ENCODE peak calls at places on chromosomes 3 and 15, in seven cellular contexts. One of them, this sample, is unnamed.

GRCh38 chr3:144821583-144821982 is 850.0 kb downstream of the DIPK2A start:
- DNase-seq in SK-N-SH: no peak
- DNase-seq in K562: no peak
- DNase-seq in GM12878: no peak
- DNase-seq in H1: no peak
- DNase-seq in IMR-90: peak
- DNase-seq in HepG2: no peak
- DNase-seq in this sample: no peak

GRCh38 chr15:76208084-76208785 is 103.0 kb downstream of the ETFA start:
- DNase-seq in GM12878: no peak
- DNase-seq in K562: no peak
- DNase-seq in IMR-90: no peak
- DNase-seq in HepG2: no peak
- DNase-seq in H1: no peak
- DNase-seq in SK-N-SH: peak
- DNase-seq in this sample: no peak

GRCh38 chr15:65937476-65937875 is 68.2 kb downstream of the RAB11A start:
- DNase-seq in SK-N-SH: peak
- DNase-seq in HepG2: no peak
- DNase-seq in IMR-90: peak
- DNase-seq in K562: peak
- DNase-seq in H1: no peak
- DNase-seq in GM12878: no peak
- DNase-seq in this sample: no peak

GRCh38 chr3:66483006-66483928 is 17.6 kb downstream of the LRIG1 start:
- DNase-seq in HepG2: no peak
- DNase-seq in IMR-90: peak
- DNase-seq in H1: no peak
- DNase-seq in GM12878: no peak
- DNase-seq in SK-N-SH: peak
- DNase-seq in K562: no peak
- DNase-seq in this sample: no peak

GRCh38 chr15:100438570-100438969 is 90.2 kb downstream of the CERS3 start:
- DNase-seq in K562: peak
- DNase-seq in H1: no peak
- DNase-seq in HepG2: no peak
- DNase-seq in GM12878: peak
- DNase-seq in IMR-90: no peak
- DNase-seq in SK-N-SH: peak
- DNase-seq in this sample: no peak

GRCh38 chr3:177382944-177383343 is 185.7 kb upstream of the TBL1XR1 start:
- DNase-seq in K562: no peak
- DNase-seq in SK-N-SH: no peak
- DNase-seq in IMR-90: no peak
- DNase-seq in H1: no peak
- DNase-seq in GM12878: no peak
- DNase-seq in HepG2: no peak
- DNase-seq in this sample: no peak

GRCh38 chr3:43198791-43199644 is 87.3 kb upstream of the SNRK start:
- DNase-seq in SK-N-SH: no peak
- DNase-seq in GM12878: no peak
- DNase-seq in H1: no peak
- DNase-seq in IMR-90: peak
- DNase-seq in HepG2: no peak
- DNase-seq in K562: no peak
- DNase-seq in this sample: no peak

GRCh38 chr3:32391643-32392529 is at the start of gene CMTM7:
- DNase-seq in GM12878: no peak
- DNase-seq in HepG2: peak
- DNase-seq in K562: peak
- DNase-seq in IMR-90: peak
- DNase-seq in SK-N-SH: peak
- DNase-seq in H1: peak
- DNase-seq in this sample: peak

GRCh38 chr3:58581328-58582091 is 4.3 kb upstream of the FAM107A start:
- DNase-seq in K562: no peak
- DNase-seq in HepG2: no peak
- DNase-seq in IMR-90: no peak
- DNase-seq in SK-N-SH: no peak
- DNase-seq in GM12878: no peak
- DNase-seq in H1: peak
- DNase-seq in this sample: no peak

GRCh38 chr3:108946292-108947290 is 7.1 kb downstream of the GUCA1C start:
- DNase-seq in K562: no peak
- DNase-seq in H1: no peak
- DNase-seq in HepG2: no peak
- DNase-seq in IMR-90: peak
- DNase-seq in SK-N-SH: no peak
- DNase-seq in GM12878: no peak
- DNase-seq in this sample: no peak
- TF ChIP-seq RFX5 in K562: no peak
- TF ChIP-seq RFX5 in H1: no peak
- TF ChIP-seq RFX5 in HepG2: no peak
- TF ChIP-seq RFX5 in IMR-90: no peak
- TF ChIP-seq RFX5 in SK-N-SH: no peak
- TF ChIP-seq RFX5 in GM12878: no peak
- TF ChIP-seq RFX5 in this sample: no peak

GRCh38 chr3:96488708-96489107 is 325.7 kb upstream of the EPHA6 start:
- DNase-seq in IMR-90: no peak
- DNase-seq in GM12878: no peak
- DNase-seq in K562: no peak
- DNase-seq in H1: no peak
- DNase-seq in HepG2: no peak
- DNase-seq in SK-N-SH: no peak
- DNase-seq in this sample: no peak
- TF ChIP-seq RFX5 in IMR-90: no peak
- TF ChIP-seq RFX5 in GM12878: no peak
- TF ChIP-seq RFX5 in K562: no peak
- TF ChIP-seq RFX5 in H1: no peak
- TF ChIP-seq RFX5 in HepG2: no peak
- TF ChIP-seq RFX5 in SK-N-SH: no peak
- TF ChIP-seq RFX5 in this sample: no peak

GRCh38 chr3:187103251-187103650 is 36.0 kb downstream of the RPL39L start:
- DNase-seq in K562: no peak
- DNase-seq in HepG2: no peak
- DNase-seq in GM12878: no peak
- DNase-seq in IMR-90: no peak
- DNase-seq in SK-N-SH: no peak
- DNase-seq in H1: no peak
- DNase-seq in this sample: no peak

GRCh38 chr3:187098925-187099512 is 40.3 kb downstream of the RPL39L start:
- DNase-seq in H1: no peak
- DNase-seq in SK-N-SH: no peak
- DNase-seq in IMR-90: peak
- DNase-seq in HepG2: no peak
- DNase-seq in GM12878: no peak
- DNase-seq in K562: peak
- DNase-seq in this sample: no peak

GRCh38 chr3:187102073-187102634 is 37.1 kb downstream of the RPL39L start:
- DNase-seq in SK-N-SH: no peak
- DNase-seq in GM12878: no peak
- DNase-seq in K562: no peak
- DNase-seq in H1: no peak
- DNase-seq in HepG2: no peak
- DNase-seq in IMR-90: peak
- DNase-seq in this sample: no peak

GRCh38 chr3:187104342-187104741 is 35.0 kb downstream of the RPL39L start:
- DNase-seq in HepG2: no peak
- DNase-seq in IMR-90: no peak
- DNase-seq in H1: no peak
- DNase-seq in GM12878: no peak
- DNase-seq in K562: no peak
- DNase-seq in SK-N-SH: no peak
- DNase-seq in this sample: no peak

DNA sequence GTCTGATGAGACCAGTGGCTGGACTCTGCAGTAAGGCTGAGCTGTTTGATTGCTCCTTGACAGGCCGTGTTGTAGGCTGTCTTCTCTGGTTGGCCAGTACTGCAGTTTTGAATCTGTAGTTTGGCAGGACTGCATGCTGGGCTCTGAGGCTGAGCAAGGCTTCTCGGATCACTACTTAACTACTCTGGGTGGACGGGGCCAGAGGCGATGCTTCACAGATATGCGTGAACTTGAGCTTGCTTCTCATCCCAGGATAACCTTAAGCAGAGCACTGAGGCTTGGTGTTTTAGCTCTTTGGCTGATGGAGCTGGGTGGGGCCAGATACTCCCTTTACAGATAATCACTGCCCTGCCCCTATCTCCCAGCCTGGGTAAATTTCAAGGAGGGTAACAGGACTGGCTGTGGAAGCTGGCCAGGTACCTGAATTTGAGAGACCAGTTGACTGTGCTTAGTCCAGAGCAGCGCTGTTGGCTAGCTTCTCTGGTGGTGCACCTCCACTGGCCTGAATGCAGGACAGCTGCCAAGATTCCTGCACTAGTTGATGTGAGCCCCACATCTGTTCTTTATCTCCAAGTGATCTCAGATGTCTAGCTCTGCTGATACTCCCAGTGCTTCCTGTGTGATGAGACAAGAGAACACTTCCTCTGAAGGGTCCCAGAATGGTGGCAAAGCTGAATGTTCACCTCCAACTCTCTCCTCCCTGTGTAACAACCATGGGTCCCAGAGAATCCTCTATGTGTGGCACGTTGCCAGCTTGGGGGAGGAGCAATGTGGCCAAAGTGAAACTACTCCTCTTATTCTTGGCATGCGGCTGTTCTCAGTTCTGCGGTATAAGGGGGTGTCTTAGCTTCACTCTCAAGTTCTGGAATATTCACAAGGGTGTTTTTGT is 37.9 kb downstream of the RPL39L start:
- DNase-seq in H1: no peak
- DNase-seq in GM12878: no peak
- DNase-seq in HepG2: peak
- DNase-seq in SK-N-SH: peak
- DNase-seq in IMR-90: peak
- DNase-seq in K562: peak
- DNase-seq in this sample: peak
- TF ChIP-seq RFX5 in H1: no peak
- TF ChIP-seq RFX5 in GM12878: no peak
- TF ChIP-seq RFX5 in HepG2: no peak
- TF ChIP-seq RFX5 in SK-N-SH: no peak
- TF ChIP-seq RFX5 in IMR-90: no peak
- TF ChIP-seq RFX5 in K562: no peak
- TF ChIP-seq RFX5 in this sample: no peak

DNA sequence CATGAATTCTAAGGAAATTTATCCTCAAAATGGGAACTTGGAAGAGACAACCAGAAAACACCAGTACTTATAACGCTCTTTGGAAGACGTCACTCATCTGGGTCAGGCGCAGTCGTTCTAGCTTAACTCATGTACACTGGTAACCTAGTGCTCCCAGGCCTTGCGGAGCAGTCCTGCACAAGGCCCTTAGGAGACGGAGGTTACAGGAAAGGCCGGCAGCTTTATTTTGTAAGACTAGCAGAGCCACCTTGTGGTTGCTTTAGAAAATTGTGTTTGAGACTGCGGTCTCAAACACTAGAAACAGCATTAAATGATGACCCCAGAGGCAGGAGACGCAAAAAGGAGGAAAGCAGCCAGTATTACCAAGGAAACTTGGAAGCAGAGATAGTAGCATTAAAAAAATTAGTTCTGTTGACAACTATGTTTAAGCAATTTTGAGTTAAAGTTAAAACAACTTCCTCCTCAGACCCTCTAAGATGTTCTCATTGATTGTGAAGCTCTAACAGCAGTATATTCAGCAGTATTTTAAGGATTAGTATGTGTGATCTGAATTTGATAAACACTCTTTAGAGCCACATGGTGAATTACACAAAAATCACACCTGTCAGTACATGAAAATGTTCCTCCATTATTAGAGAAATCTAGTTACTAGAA is 141.9 kb upstream of the C2CD4B start:
- DNase-seq in GM12878: no peak
- DNase-seq in H1: no peak
- DNase-seq in K562: peak
- DNase-seq in HepG2: peak
- DNase-seq in IMR-90: peak
- DNase-seq in SK-N-SH: peak
- DNase-seq in this sample: peak
- TF ChIP-seq RFX5 in GM12878: no peak
- TF ChIP-seq RFX5 in H1: no peak
- TF ChIP-seq RFX5 in K562: no peak
- TF ChIP-seq RFX5 in HepG2: no peak
- TF ChIP-seq RFX5 in IMR-90: no peak
- TF ChIP-seq RFX5 in SK-N-SH: no peak
- TF ChIP-seq RFX5 in this sample: no peak

GRCh38 chr3:195662-196061 is 901 bp upstream of the CHL1 start:
- DNase-seq in HepG2: no peak
- DNase-seq in H1: no peak
- DNase-seq in IMR-90: no peak
- DNase-seq in GM12878: no peak
- DNase-seq in K562: no peak
- DNase-seq in SK-N-SH: peak
- DNase-seq in this sample: no peak

GRCh38 chr3:196322-197153 is at the start of gene CHL1:
- DNase-seq in K562: no peak
- DNase-seq in HepG2: no peak
- DNase-seq in H1: peak
- DNase-seq in GM12878: no peak
- DNase-seq in IMR-90: no peak
- DNase-seq in SK-N-SH: peak
- DNase-seq in this sample: no peak

GRCh38 chr3:199815-200214 is 3.3 kb downstream of the CHL1 start:
- DNase-seq in H1: no peak
- DNase-seq in IMR-90: no peak
- DNase-seq in HepG2: no peak
- DNase-seq in K562: no peak
- DNase-seq in GM12878: no peak
- DNase-seq in SK-N-SH: no peak
- DNase-seq in this sample: no peak

GRCh38 chr3:197154-197855 is 742 bp downstream of the CHL1 start:
- DNase-seq in H1: peak
- DNase-seq in K562: no peak
- DNase-seq in HepG2: no peak
- DNase-seq in GM12878: no peak
- DNase-seq in SK-N-SH: peak
- DNase-seq in IMR-90: no peak
- DNase-seq in this sample: no peak

DNA sequence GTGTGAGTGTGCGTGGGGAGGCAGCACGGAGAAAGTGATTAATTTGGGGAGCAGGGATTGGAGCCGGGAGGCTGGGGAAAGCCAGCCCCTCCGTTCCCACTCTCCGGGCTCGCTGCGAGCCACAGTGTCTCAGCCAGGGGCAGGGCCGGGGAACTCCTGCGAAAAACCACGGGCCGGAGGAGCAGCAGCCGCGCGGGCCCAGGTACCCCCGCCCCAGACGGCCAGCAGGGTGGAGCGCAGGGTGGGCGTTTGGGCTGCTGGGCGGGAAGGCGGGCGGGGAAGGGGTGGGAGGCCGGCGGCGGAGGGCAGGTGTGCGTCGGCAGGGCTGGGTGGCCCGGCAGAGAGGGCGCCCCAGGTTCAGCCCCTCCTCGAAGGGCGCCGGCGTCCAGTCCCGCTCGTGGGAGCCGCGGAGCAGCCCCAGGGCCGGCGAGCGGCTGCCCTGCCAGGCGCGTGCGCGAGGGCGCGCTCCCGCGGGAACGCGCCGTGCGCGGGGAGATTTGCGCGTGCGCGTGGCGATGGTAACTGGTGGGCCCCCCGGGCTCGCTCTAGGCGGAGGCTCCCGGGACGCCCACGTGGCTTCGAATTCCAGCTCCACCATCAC is 1.4 kb downstream of the CHL1 start:
- DNase-seq in GM12878: no peak
- DNase-seq in K562: no peak
- DNase-seq in IMR-90: no peak
- DNase-seq in H1: peak
- DNase-seq in HepG2: no peak
- DNase-seq in SK-N-SH: peak
- DNase-seq in this sample: peak
- TF ChIP-seq RFX5 in GM12878: no peak
- TF ChIP-seq RFX5 in K562: no peak
- TF ChIP-seq RFX5 in IMR-90: no peak
- TF ChIP-seq RFX5 in H1: no peak
- TF ChIP-seq RFX5 in HepG2: no peak
- TF ChIP-seq RFX5 in SK-N-SH: no peak
- TF ChIP-seq RFX5 in this sample: no peak